ENCODE peak calls at places on chromosomes 16 and 17, in nine cellular contexts. One of them, this sample, is unnamed.

GRCh38 chr16:67878846-67879245 is 5.8 kb upstream of the NRN1L start:
- DNase-seq in hypothalamus: no peak
- DNase-seq in SW480: no peak
- DNase-seq in KBM-7: no peak
- DNase-seq in GM20000: no peak
- DNase-seq in HFFc6: no peak
- DNase-seq in sciatic nerve: no peak
- DNase-seq in nucleus accumbens: no peak
- DNase-seq in globus pallidus: no peak
- DNase-seq in this sample: no peak

GRCh38 chr16:66365588-66365987 is 903 bp upstream of the CDH5 start:
- DNase-seq in SW480: no peak
- DNase-seq in hypothalamus: no peak
- DNase-seq in sciatic nerve: peak; percentile 86
- DNase-seq in GM20000: no peak
- DNase-seq in globus pallidus: no peak
- DNase-seq in nucleus accumbens: no peak
- DNase-seq in HFFc6: no peak
- DNase-seq in KBM-7: no peak
- DNase-seq in this sample: no peak

GRCh38 chr17:15963670-15964110 is 18.8 kb downstream of the ADORA2B start:
- DNase-seq in sciatic nerve: no peak
- DNase-seq in hypothalamus: no peak
- DNase-seq in GM20000: no peak
- DNase-seq in nucleus accumbens: no peak
- DNase-seq in HFFc6: no peak
- DNase-seq in globus pallidus: no peak
- DNase-seq in KBM-7: no peak
- DNase-seq in SW480: peak; percentile 93
- DNase-seq in this sample: no peak

GRCh38 chr17:8939496-8940334 is 25.8 kb downstream of the PIK3R5 start:
- DNase-seq in GM20000: peak; percentile 58
- DNase-seq in sciatic nerve: no peak
- DNase-seq in KBM-7: no peak
- DNase-seq in nucleus accumbens: no peak
- DNase-seq in SW480: no peak
- DNase-seq in hypothalamus: no peak
- DNase-seq in globus pallidus: no peak
- DNase-seq in HFFc6: no peak
- DNase-seq in this sample: peak; percentile 61

GRCh38 chr17:40561871-40562611 is 3.2 kb downstream of the CCR7 start:
- DNase-seq in HFFc6: no peak
- DNase-seq in globus pallidus: no peak
- DNase-seq in sciatic nerve: no peak
- DNase-seq in nucleus accumbens: no peak
- DNase-seq in KBM-7: peak; percentile 27
- DNase-seq in GM20000: no peak
- DNase-seq in hypothalamus: no peak
- DNase-seq in SW480: no peak
- DNase-seq in this sample: peak; percentile 61

GRCh38 chr16:85028638-85029412 is 1.2 kb downstream of the KIAA0513 start:
- DNase-seq in GM20000: peak; percentile 68
- DNase-seq in KBM-7: no peak
- DNase-seq in globus pallidus: no peak
- DNase-seq in HFFc6: peak; percentile 62
- DNase-seq in nucleus accumbens: peak; percentile 29
- DNase-seq in hypothalamus: no peak
- DNase-seq in sciatic nerve: no peak
- DNase-seq in SW480: peak; percentile 57
- DNase-seq in this sample: peak; percentile 54

GRCh38 chr16:81493755-81494433 is 49.3 kb downstream of the CMIP start:
- DNase-seq in KBM-7: no peak
- DNase-seq in globus pallidus: no peak
- DNase-seq in HFFc6: peak; percentile 84
- DNase-seq in sciatic nerve: no peak
- DNase-seq in hypothalamus: no peak
- DNase-seq in GM20000: no peak
- DNase-seq in nucleus accumbens: no peak
- DNase-seq in SW480: peak; percentile 89
- DNase-seq in this sample: no peak

GRCh38 chr17:36837616-36838272 is 99.5 kb upstream of the LHX1 start:
- DNase-seq in globus pallidus: no peak
- DNase-seq in nucleus accumbens: no peak
- DNase-seq in GM20000: no peak
- DNase-seq in hypothalamus: no peak
- DNase-seq in KBM-7: no peak
- DNase-seq in HFFc6: no peak
- DNase-seq in SW480: no peak
- DNase-seq in sciatic nerve: no peak
- DNase-seq in this sample: no peak

GRCh38 chr16:12617401-12617819 is 186.3 kb downstream of the CPPED1 start:
- DNase-seq in KBM-7: no peak
- DNase-seq in globus pallidus: no peak
- DNase-seq in HFFc6: no peak
- DNase-seq in hypothalamus: no peak
- DNase-seq in sciatic nerve: peak; percentile 19
- DNase-seq in nucleus accumbens: no peak
- DNase-seq in SW480: no peak
- DNase-seq in GM20000: no peak
- DNase-seq in this sample: no peak

GRCh38 chr16:22370038-22370541 is 4.3 kb downstream of the CDR2 start:
- DNase-seq in hypothalamus: no peak
- DNase-seq in GM20000: no peak
- DNase-seq in SW480: no peak
- DNase-seq in globus pallidus: no peak
- DNase-seq in nucleus accumbens: no peak
- DNase-seq in sciatic nerve: no peak
- DNase-seq in KBM-7: no peak
- DNase-seq in HFFc6: peak; percentile 97
- DNase-seq in this sample: no peak

GRCh38 chr17:78357687-78358537 is 2.0 kb downstream of the SOCS3 start:
- DNase-seq in KBM-7: no peak
- DNase-seq in nucleus accumbens: no peak
- DNase-seq in HFFc6: no peak
- DNase-seq in sciatic nerve: no peak
- DNase-seq in GM20000: no peak
- DNase-seq in globus pallidus: no peak
- DNase-seq in SW480: no peak
- DNase-seq in hypothalamus: no peak
- DNase-seq in this sample: no peak

GRCh38 chr17:14204546-14204945 is 32.1 kb downstream of the CDRT15 start:
- DNase-seq in hypothalamus: no peak
- DNase-seq in HFFc6: no peak
- DNase-seq in SW480: no peak
- DNase-seq in nucleus accumbens: no peak
- DNase-seq in GM20000: no peak
- DNase-seq in sciatic nerve: no peak
- DNase-seq in globus pallidus: no peak
- DNase-seq in KBM-7: no peak
- DNase-seq in this sample: no peak

GRCh38 chr17:80565347-80566053 is 20.9 kb downstream of the RPTOR start:
- DNase-seq in sciatic nerve: no peak
- DNase-seq in GM20000: no peak
- DNase-seq in KBM-7: no peak
- DNase-seq in nucleus accumbens: no peak
- DNase-seq in HFFc6: no peak
- DNase-seq in hypothalamus: no peak
- DNase-seq in globus pallidus: no peak
- DNase-seq in SW480: no peak
- DNase-seq in this sample: no peak

GRCh38 chr17:15106540-15106939 is 158.6 kb downstream of the PMP22 start:
- DNase-seq in GM20000: no peak
- DNase-seq in globus pallidus: no peak
- DNase-seq in SW480: peak; percentile 53
- DNase-seq in HFFc6: peak; percentile 19
- DNase-seq in hypothalamus: no peak
- DNase-seq in KBM-7: no peak
- DNase-seq in sciatic nerve: no peak
- DNase-seq in nucleus accumbens: no peak
- DNase-seq in this sample: no peak

GRCh38 chr17:30137158-30137557 is 20.5 kb downstream of the NSRP1 start:
- DNase-seq in sciatic nerve: no peak
- DNase-seq in GM20000: no peak
- DNase-seq in globus pallidus: no peak
- DNase-seq in nucleus accumbens: no peak
- DNase-seq in HFFc6: no peak
- DNase-seq in hypothalamus: no peak
- DNase-seq in SW480: no peak
- DNase-seq in KBM-7: no peak
- DNase-seq in this sample: no peak

GRCh38 chr17:21263351-21263750 is 10.1 kb upstream of the NATD1 start:
- DNase-seq in SW480: no peak
- DNase-seq in globus pallidus: no peak
- DNase-seq in KBM-7: no peak
- DNase-seq in HFFc6: no peak
- DNase-seq in hypothalamus: no peak
- DNase-seq in nucleus accumbens: no peak
- DNase-seq in GM20000: no peak
- DNase-seq in sciatic nerve: no peak
- DNase-seq in this sample: no peak

GRCh38 chr16:20884240-20884556 is 16.0 kb downstream of the DCUN1D3 start:
- DNase-seq in hypothalamus: no peak
- DNase-seq in nucleus accumbens: no peak
- DNase-seq in sciatic nerve: no peak
- DNase-seq in KBM-7: no peak
- DNase-seq in globus pallidus: no peak
- DNase-seq in GM20000: no peak
- DNase-seq in SW480: peak; percentile 63
- DNase-seq in HFFc6: peak; percentile 69
- DNase-seq in this sample: no peak

GRCh38 chr17:38605230-38605851 is 411 bp downstream of the SRCIN1 start:
- DNase-seq in GM20000: peak; percentile 74
- DNase-seq in sciatic nerve: no peak
- DNase-seq in HFFc6: no peak
- DNase-seq in globus pallidus: peak; percentile 46
- DNase-seq in KBM-7: no peak
- DNase-seq in nucleus accumbens: no peak
- DNase-seq in hypothalamus: no peak
- DNase-seq in SW480: peak; percentile 41
- DNase-seq in this sample: peak; percentile 72

GRCh38 chr17:77529328-77529650 is 388.5 kb downstream of the SEC14L1 start:
- DNase-seq in KBM-7: no peak
- DNase-seq in nucleus accumbens: no peak
- DNase-seq in SW480: no peak
- DNase-seq in GM20000: no peak
- DNase-seq in globus pallidus: no peak
- DNase-seq in hypothalamus: no peak
- DNase-seq in HFFc6: no peak
- DNase-seq in sciatic nerve: peak; percentile 49
- DNase-seq in this sample: no peak

GRCh38 chr16:83928341-83929055 is 24.5 kb upstream of the OSGIN1 start:
- DNase-seq in hypothalamus: no peak
- DNase-seq in globus pallidus: no peak
- DNase-seq in SW480: no peak
- DNase-seq in GM20000: no peak
- DNase-seq in nucleus accumbens: no peak
- DNase-seq in KBM-7: no peak
- DNase-seq in sciatic nerve: no peak
- DNase-seq in HFFc6: peak; percentile 63
- DNase-seq in this sample: no peak

GRCh38 chr17:1186923-1187771 is 7.4 kb upstream of the ABR start:
- DNase-seq in globus pallidus: peak; percentile 71
- DNase-seq in GM20000: peak; percentile 79
- DNase-seq in KBM-7: peak; percentile 83
- DNase-seq in HFFc6: peak; percentile 83
- DNase-seq in sciatic nerve: peak; percentile 91
- DNase-seq in SW480: peak; percentile 87
- DNase-seq in nucleus accumbens: peak; percentile 59
- DNase-seq in hypothalamus: peak; percentile 78
- DNase-seq in this sample: peak; percentile 84

GRCh38 chr16:82881517-82881916 is 254.7 kb downstream of the CDH13 start:
- DNase-seq in GM20000: no peak
- DNase-seq in hypothalamus: no peak
- DNase-seq in KBM-7: no peak
- DNase-seq in nucleus accumbens: no peak
- DNase-seq in sciatic nerve: no peak
- DNase-seq in HFFc6: no peak
- DNase-seq in SW480: no peak
- DNase-seq in globus pallidus: no peak
- DNase-seq in this sample: no peak

GRCh38 chr17:77107506-77108433 is 33.0 kb upstream of the SEC14L1 start:
- DNase-seq in KBM-7: no peak
- DNase-seq in globus pallidus: no peak
- DNase-seq in nucleus accumbens: no peak
- DNase-seq in hypothalamus: no peak
- DNase-seq in sciatic nerve: no peak
- DNase-seq in GM20000: peak; percentile 55
- DNase-seq in SW480: peak; percentile 28
- DNase-seq in HFFc6: peak; percentile 33
- DNase-seq in this sample: peak; percentile 79